ENCODE peak calls at places on chromosomes 1 and 21, in seven cellular contexts. H is cardiac muscle cell, B is lung, P is AG10803, Q is H7, W is adipocyte, E is colonic mucosa. R is an unnamed sample.

GRCh38 chr1:102174259-102174863 is 177.6 kb upstream of the OLFM3 start:
- DNase-seq in B (no peak), W (no peak), Q (no peak), H (no peak), P (no peak), E (peak), R (peak)

GRCh38 chr1:10624256-10625050 is 149.7 kb downstream of the PEX14 start:
- DNase-seq in Q (no peak), W (no peak), P (no peak), B (no peak), H (no peak), E (no peak), R (no peak)

GRCh38 chr1:212566522-212567479 is 41.8 kb upstream of the ATF3 start:
- DNase-seq in P (peak), B (no peak), Q (no peak), E (peak), H (no peak), W (peak), R (peak)

GRCh38 chr1:204443260-204443619 is 31.6 kb upstream of the PPP1R15B start:
- DNase-seq in P (no peak), B (peak), W (no peak), E (no peak), Q (no peak), H (no peak), R (no peak)

GRCh38 chr1:110339427-110340206 is 440 bp downstream of the RBM15 start:
- DNase-seq in P (peak), B (peak), H (peak), Q (peak), W (peak), E (peak), R (peak)

GRCh38 chr1:19759740-19760089 is 40.0 kb downstream of the TMCO4 start:
- DNase-seq in W (peak), E (no peak), H (no peak), Q (no peak), B (no peak), P (peak), R (peak)

GRCh38 chr1:55399385-55399784 is 184.2 kb upstream of the USP24 start:
- DNase-seq in H (no peak), P (peak), Q (no peak), E (no peak), W (no peak), B (no peak), R (no peak)

GRCh38 chr1:55530749-55531478 is 315.8 kb upstream of the USP24 start:
- DNase-seq in W (no peak), B (no peak), Q (peak), E (no peak), H (no peak), P (no peak), R (no peak)

GRCh38 chr1:88562991-88563390 is 121.1 kb upstream of the PKN2 start:
- DNase-seq in P (no peak), B (no peak), Q (peak), E (no peak), W (no peak), H (no peak), R (no peak)

GRCh38 chr1:203945030-203945429 is 83.6 kb downstream of the SNRPE start:
- DNase-seq in Q (no peak), E (no peak), P (no peak), B (no peak), W (no peak), H (peak), R (no peak)

GRCh38 chr21:37452222-37452621 is 85.6 kb downstream of the DYRK1A start:
- DNase-seq in W (peak), P (peak), Q (no peak), E (no peak), B (no peak), H (peak), R (peak)

GRCh38 chr1:169680377-169681019 is 30.9 kb downstream of the SELL start:
- DNase-seq in Q (no peak), B (no peak), W (no peak), E (no peak), P (no peak), H (no peak), R (no peak)

GRCh38 chr1:18588093-18588492 is 42.6 kb upstream of the PAX7 start:
- DNase-seq in P (no peak), H (no peak), E (no peak), B (no peak), Q (no peak), W (no peak), R (no peak)

GRCh38 chr21:22288885-22289509 is 1290.8 kb downstream of the NCAM2 start:
- DNase-seq in P (no peak), B (no peak), Q (no peak), H (no peak), W (no peak), E (no peak), R (no peak)

GRCh38 chr1:22291057-22291456 is 148.2 kb upstream of the WNT4 start:
- DNase-seq in Q (no peak), W (no peak), H (no peak), P (no peak), B (no peak), E (no peak), R (no peak)

GRCh38 chr1:5993553-5994510 is 1.6 kb upstream of the NPHP4 start:
- DNase-seq in H (no peak), Q (peak), E (no peak), W (no peak), B (no peak), P (no peak), R (no peak)

GRCh38 chr1:147504801-147505303 is 36.4 kb upstream of the BCL9 start:
- DNase-seq in E (no peak), W (peak), B (no peak), P (peak), Q (peak), H (peak), R (peak)

GRCh38 chr1:155285063-155285462 is 7.8 kb downstream of the HCN3 start:
- DNase-seq in W (no peak), E (no peak), H (no peak), P (no peak), Q (no peak), B (no peak), R (no peak)

GRCh38 chr1:216119600-216119999 is 303.6 kb downstream of the USH2A start:
- DNase-seq in H (peak), W (peak), B (no peak), P (peak), E (no peak), Q (peak), R (peak)

GRCh38 chr1:155648207-155649147 is 38.5 kb downstream of the MSTO1 start:
- DNase-seq in Q (peak), W (peak), E (peak), H (peak), B (peak), P (peak), R (peak)

GRCh38 chr21:33813832-33814231 is 101.8 kb downstream of the ATP5PO start:
- DNase-seq in B (no peak), E (no peak), P (no peak), W (no peak), Q (no peak), H (no peak), R (no peak)

GRCh38 chr1:228294717-228295116 is 86.9 kb downstream of the OBSCN start:
- DNase-seq in W (no peak), P (no peak), B (no peak), E (no peak), H (no peak), Q (no peak), R (no peak)

DNA sequence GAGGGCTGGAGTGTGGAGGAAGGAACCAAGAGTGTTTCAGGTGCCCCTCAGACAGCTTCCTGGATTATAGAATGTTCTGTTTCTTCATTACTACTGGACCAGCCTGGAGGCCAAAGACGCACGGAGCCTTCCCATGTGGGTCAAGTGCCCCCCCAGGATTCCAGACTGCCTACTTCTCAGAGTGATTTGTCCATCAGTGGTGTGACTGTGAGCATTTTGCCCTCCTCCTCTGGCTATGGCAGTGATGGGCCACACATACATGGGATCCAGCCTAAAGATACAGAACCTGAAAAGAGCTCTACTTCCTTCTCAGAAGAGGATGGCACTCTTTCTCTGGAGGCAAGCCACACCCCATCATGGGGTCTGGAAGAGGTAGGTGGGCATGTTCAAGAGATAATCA is 64.9 kb downstream of the MACF1 start:
- DNase-seq in Q (no peak), H (no peak), P (no peak), E (no peak), B (no peak), W (no peak), R (no peak)
- H3K4me3 ChIP-seq in Q (no peak), H (no peak), P (peak), E (no peak), B (no peak), W (peak), R (no peak)

GRCh38 chr1:196400478-196401453 is 207.5 kb downstream of the KCNT2 start:
- DNase-seq in E (peak), B (peak), Q (no peak), P (peak), W (peak), H (no peak), R (peak)
- H3K4me3 ChIP-seq in E (no peak), B (no peak), Q (no peak), P (no peak), W (peak), H (no peak), R (no peak)

DNA sequence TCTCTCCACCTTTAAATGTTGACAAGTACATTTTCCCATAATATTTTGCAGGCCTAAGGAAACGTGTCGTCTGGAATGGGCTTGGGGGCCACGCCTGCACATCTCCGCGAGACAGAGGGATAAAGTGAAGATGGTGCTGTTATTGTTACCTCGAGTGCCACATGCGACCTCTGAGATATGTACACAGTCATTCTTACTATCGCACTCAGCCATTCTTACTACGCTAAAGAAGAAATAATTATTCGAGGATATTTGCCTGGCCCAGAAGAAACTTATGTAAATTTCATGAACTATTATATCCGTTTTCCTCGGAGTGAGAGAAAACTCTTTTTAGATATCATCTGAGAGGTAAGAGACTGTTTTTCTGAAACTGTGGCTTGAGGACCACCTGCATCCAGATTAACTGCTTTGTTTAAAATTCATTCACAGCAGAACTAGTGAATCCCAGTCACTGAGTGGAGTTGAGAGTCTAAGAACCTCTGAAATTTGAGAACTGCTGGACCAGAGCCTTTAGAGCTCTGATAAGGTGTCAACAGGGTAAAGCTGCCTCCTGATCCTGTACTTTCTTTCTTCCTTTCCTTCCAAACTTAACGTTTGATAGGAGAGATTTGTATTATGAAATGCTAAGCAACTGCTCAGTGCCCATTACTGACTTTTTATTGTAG is 808 bp downstream of the EXO1 start:
- DNase-seq in P (no peak), Q (no peak), H (peak), W (no peak), E (no peak), B (no peak), R (no peak)
- H3K4me3 ChIP-seq in P (peak), Q (peak), H (peak), W (peak), E (peak), B (no peak), R (peak)

GRCh38 chr1:213980906-213981305 is 6.9 kb upstream of the PROX1 start:
- DNase-seq in H (no peak), P (no peak), W (no peak), E (no peak), Q (peak), B (no peak), R (no peak)
- H3K4me3 ChIP-seq in H (no peak), P (no peak), W (no peak), E (no peak), Q (no peak), B (no peak), R (no peak)

GRCh38 chr1:37846634-37847339 is 12.6 kb downstream of the MTF1 start:
- DNase-seq in Q (no peak), P (no peak), B (no peak), E (peak), W (no peak), H (no peak), R (no peak)

GRCh38 chr1:37849480-37849879 is 9.9 kb downstream of the MTF1 start:
- DNase-seq in Q (no peak), H (no peak), W (no peak), B (no peak), E (no peak), P (no peak), R (no peak)

GRCh38 chr1:37845781-37846180 is 13.6 kb downstream of the MTF1 start:
- DNase-seq in Q (no peak), W (peak), B (no peak), H (no peak), P (peak), E (no peak), R (no peak)

GRCh38 chr1:37841652-37842051 is 17.7 kb downstream of the MTF1 start:
- DNase-seq in P (no peak), W (no peak), B (no peak), Q (no peak), E (no peak), H (no peak), R (no peak)

DNA sequence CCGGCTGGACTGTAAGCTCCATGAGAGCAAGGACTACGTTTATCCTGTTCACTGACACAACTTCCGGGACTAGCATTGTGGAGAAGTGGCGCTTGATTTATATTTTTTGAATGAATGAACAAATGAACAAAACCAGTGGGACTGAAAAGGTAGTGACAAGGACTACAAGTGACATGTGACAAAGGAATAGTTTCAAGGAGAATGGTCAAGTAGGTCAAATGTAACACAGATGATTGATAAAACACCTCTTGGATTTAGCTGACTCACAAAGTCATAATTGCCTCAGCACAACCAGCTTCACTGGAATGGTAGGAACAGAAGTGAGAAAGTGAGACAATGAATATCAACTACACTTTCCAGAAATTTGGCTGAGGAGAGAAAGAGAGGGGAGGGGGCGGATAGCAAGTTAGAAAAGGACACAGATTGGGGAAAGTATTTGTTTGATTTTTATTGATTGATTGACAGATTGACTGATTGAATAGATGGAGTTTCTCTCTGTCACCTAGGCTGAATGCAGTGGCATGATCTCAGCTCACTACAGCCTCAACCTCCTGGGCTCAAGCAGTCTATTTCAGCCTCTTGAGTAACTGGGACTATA is 14.2 kb downstream of the MTF1 start:
- DNase-seq in P (no peak), Q (no peak), B (no peak), E (no peak), H (no peak), W (no peak), R (no peak)
- H3K4me3 ChIP-seq in P (no peak), Q (no peak), B (no peak), E (no peak), H (no peak), W (no peak), R (no peak)

GRCh38 chr1:87560137-87560536 is 231.5 kb downstream of the LMO4 start:
- DNase-seq in W (no peak), Q (no peak), E (no peak), H (no peak), B (no peak), P (no peak), R (no peak)
- H3K4me3 ChIP-seq in W (no peak), Q (no peak), E (no peak), H (no peak), B (no peak), P (no peak), R (no peak)

GRCh38 chr1:90727917-90728655 is 11.0 kb upstream of the BARHL2 start:
- DNase-seq in H (no peak), B (no peak), E (no peak), P (no peak), W (no peak), Q (peak), R (no peak)

GRCh38 chr1:90728656-90729257 is 11.7 kb upstream of the BARHL2 start:
- DNase-seq in H (no peak), Q (peak), W (no peak), E (no peak), P (no peak), B (no peak), R (no peak)

GRCh38 chr1:90730247-90731022 is 13.3 kb upstream of the BARHL2 start:
- DNase-seq in B (no peak), H (no peak), Q (peak), W (peak), E (no peak), P (peak), R (no peak)

GRCh38 chr1:90731382-90732050 is 14.4 kb upstream of the BARHL2 start:
- DNase-seq in E (no peak), W (no peak), H (no peak), P (no peak), B (no peak), Q (no peak), R (no peak)

GRCh38 chr1:90729484-90730246 is 12.6 kb upstream of the BARHL2 start:
- DNase-seq in E (no peak), P (no peak), B (no peak), Q (peak), W (no peak), H (peak), R (no peak)
- H3K4me3 ChIP-seq in E (no peak), P (no peak), B (no peak), Q (peak), W (peak), H (peak), R (no peak)

GRCh38 chr1:54153548-54154439 is 994 bp upstream of the CDCP2 start:
- DNase-seq in W (peak), E (peak), Q (peak), P (peak), B (peak), H (no peak), R (no peak)
- H3K4me3 ChIP-seq in W (peak), E (no peak), Q (no peak), P (peak), B (no peak), H (no peak), R (no peak)

DNA sequence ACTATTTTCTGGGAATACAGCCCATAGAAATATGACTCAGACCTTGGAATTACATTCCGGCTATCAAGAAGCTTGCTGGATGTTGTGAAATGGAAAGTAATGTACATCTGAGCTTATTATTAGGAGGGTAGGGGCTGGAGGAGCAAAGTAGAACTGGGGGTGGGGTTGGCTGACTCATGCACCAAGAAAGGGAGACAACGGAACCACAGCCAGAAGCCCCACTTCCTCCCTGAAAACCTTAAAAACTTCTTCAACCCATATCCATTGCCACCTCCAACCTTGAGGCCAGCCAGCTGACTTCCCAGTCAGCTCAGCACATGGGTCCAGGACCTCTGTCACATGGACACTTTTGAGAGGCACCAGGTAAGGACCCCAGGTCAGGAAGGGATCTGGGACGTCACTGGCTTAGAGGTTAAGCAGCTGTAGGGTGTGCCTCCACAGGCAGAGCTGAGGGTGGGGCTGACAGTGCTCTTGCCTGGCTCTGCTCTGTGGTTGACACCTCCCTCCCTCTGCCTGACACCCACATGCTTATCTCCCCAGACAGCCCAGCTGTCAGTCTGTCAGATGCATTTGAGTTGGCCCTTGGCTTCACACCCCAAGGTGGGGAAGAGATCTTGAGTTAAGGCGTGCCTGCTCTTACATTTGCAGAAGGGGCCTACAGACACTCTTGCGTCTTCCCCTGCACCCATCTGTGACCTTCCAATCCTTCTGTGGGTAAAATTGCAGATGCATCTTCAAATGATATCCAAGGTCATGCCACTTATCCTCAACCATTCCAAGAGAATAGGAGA is 5.7 kb upstream of the ZNF683 start:
- DNase-seq in Q (no peak), W (peak), E (peak), P (peak), B (peak), H (no peak), R (no peak)
- H3K4me3 ChIP-seq in Q (no peak), W (peak), E (no peak), P (peak), B (no peak), H (no peak), R (no peak)

DNA sequence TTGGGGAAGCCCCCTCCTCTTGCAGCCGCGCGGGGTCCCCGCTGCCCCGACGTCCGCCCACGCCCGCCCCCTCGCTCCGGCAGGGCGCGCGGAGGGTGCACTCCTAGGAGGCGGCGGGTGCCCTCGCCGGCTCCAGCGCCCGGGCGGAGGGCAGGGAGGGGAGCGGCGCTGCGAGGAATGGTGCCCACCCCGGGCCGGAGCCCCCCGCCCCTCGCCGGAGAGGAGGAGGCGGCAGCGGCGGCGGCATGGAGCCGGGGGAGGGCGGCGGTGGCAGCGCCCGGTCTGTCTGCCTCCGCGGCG is 451 bp downstream of the FAM78B start:
- DNase-seq in Q (peak), B (no peak), H (no peak), W (no peak), P (no peak), E (no peak), R (no peak)
- H3K4me3 ChIP-seq in Q (peak), B (peak), H (peak), W (peak), P (no peak), E (peak), R (peak)